ENCODE peak calls at places on chromosomes 12 and 14, in four cellular contexts. Z is Calu3, T is H1, J is cardiac fibroblast. U is an unnamed sample.

GRCh38 chr14:64966976-64967375 is 5.2 kb downstream of the RAB15 start:
- DNase-seq in J (no peak), T (no peak), Z (peak; percentile 78), U (no peak)

GRCh38 chr12:57846285-57846576 is 298 bp downstream of the CTDSP2 start:
- DNase-seq in T (no peak), J (no peak), Z (no peak), U (peak; percentile 60)

GRCh38 chr12:128387811-128388422 is 120.9 kb downstream of the TMEM132C start:
- DNase-seq in J (peak; percentile 12), Z (peak; percentile 2), T (peak; percentile 60), U (no peak)

GRCh38 chr14:90580381-90581335 is 183.8 kb downstream of the CALM1 start:
- DNase-seq in T (no peak), Z (no peak), J (no peak), U (no peak)

GRCh38 chr14:93997082-93997481 is at the start of gene CCDC197:
- DNase-seq in T (no peak), J (no peak), Z (peak; percentile 19), U (peak; percentile 15)

GRCh38 chr12:105204916-105205315 is 31.1 kb downstream of the APPL2 start:
- DNase-seq in Z (no peak), J (peak; percentile 55), T (no peak), U (no peak)

GRCh38 chr12:102478416-102479098 is 1.8 kb downstream of the IGF1 start:
- DNase-seq in Z (no peak), T (no peak), J (no peak), U (no peak)

GRCh38 chr12:17592472-17592871 is 497.5 kb downstream of the RERGL start:
- DNase-seq in J (no peak), Z (no peak), T (no peak), U (no peak)

GRCh38 chr14:95196268-95196667 is 38.9 kb upstream of the DICER1 start:
- DNase-seq in J (no peak), Z (no peak), T (no peak), U (peak; percentile 4)

GRCh38 chr14:32203928-32204357 is 874 bp upstream of the RNU6-8 start:
- DNase-seq in J (peak; percentile 3), T (no peak), Z (peak; percentile 6), U (no peak)

GRCh38 chr14:50622978-50623377 is 45.1 kb downstream of the SAV1 start:
- DNase-seq in J (no peak), T (no peak), Z (no peak), U (no peak)

GRCh38 chr12:89733579-89734201 is 25.1 kb upstream of the ATP2B1 start:
- DNase-seq in J (peak; percentile 84), Z (no peak), T (no peak), U (peak; percentile 86)

GRCh38 chr14:104109121-104109541 is 23.6 kb downstream of the ASPG start:
- DNase-seq in J (no peak), T (no peak), Z (no peak), U (no peak)

GRCh38 chr12:79615596-79616560 is 74.9 kb downstream of the PAWR start:
- DNase-seq in T (no peak), Z (no peak), J (no peak), U (no peak)

GRCh38 chr14:90111895-90112534 is 50.2 kb downstream of the KCNK13 start:
- DNase-seq in Z (no peak), J (no peak), T (no peak), U (peak; percentile 49)

GRCh38 chr14:96231731-96232130 is 24.3 kb upstream of the BDKRB1 start:
- DNase-seq in Z (no peak), T (no peak), J (no peak), U (no peak)

GRCh38 chr12:50637870-50638481 is 125.9 kb upstream of the ATF1 start:
- DNase-seq in Z (no peak), T (no peak), J (peak; percentile 74), U (peak; percentile 36)

GRCh38 chr12:111624540-111624939 is 25.4 kb upstream of the ATXN2 start:
- DNase-seq in Z (peak; percentile 74), T (no peak), J (no peak), U (peak; percentile 65)

GRCh38 chr12:110039085-110039807 is 9.1 kb downstream of the C12orf76 start:
- DNase-seq in T (no peak), J (peak; percentile 88), Z (peak; percentile 62), U (peak; percentile 88)

GRCh38 chr12:12835378-12836145 is 22.4 kb downstream of the DDX47 start:
- DNase-seq in J (no peak), T (no peak), Z (peak; percentile 71), U (peak; percentile 91)

GRCh38 chr14:54784657-54785056 is 118.0 kb downstream of the GCH1 start:
- DNase-seq in T (no peak), Z (no peak), J (no peak), U (no peak)

GRCh38 chr14:82999802-83000201 is 1466.1 kb upstream of the SEL1L start:
- DNase-seq in J (no peak), Z (no peak), T (peak; percentile 2), U (peak; percentile 41)

GRCh38 chr12:119843100-119843499 is 34.0 kb downstream of the CIT start:
- DNase-seq in T (no peak), Z (no peak), J (peak; percentile 78), U (peak; percentile 82)

GRCh38 chr12:69397978-69398377 is 38.4 kb downstream of the YEATS4 start:
- DNase-seq in Z (no peak), T (no peak), J (peak; percentile 67), U (no peak)

GRCh38 chr12:111643428-111643826 is 42.3 kb downstream of the BRAP start:
- DNase-seq in Z (no peak), J (peak; percentile 81), T (no peak), U (no peak)

GRCh38 chr14:96205059-96205993 is 687 bp downstream of the BDKRB2 start:
- DNase-seq in T (no peak), Z (no peak), J (no peak), U (peak; percentile 56)

GRCh38 chr12:82687020-82687951 is 580 bp downstream of the TMTC2 start:
- DNase-seq in J (peak; percentile 31), Z (peak; percentile 77), T (no peak), U (peak; percentile 71)

GRCh38 chr12:68675098-68675842 is 11.5 kb upstream of the NUP107 start:
- DNase-seq in J (no peak), Z (no peak), T (no peak), U (no peak)

GRCh38 chr12:107670999-107671643 is 14.5 kb upstream of the PWP1 start:
- DNase-seq in Z (peak; percentile 38), J (peak; percentile 22), T (peak; percentile 43), U (peak; percentile 60)

GRCh38 chr12:3200779-3201738 is 123.9 kb downstream of the TSPAN9 start:
- DNase-seq in J (no peak), T (no peak), Z (no peak), U (no peak)

GRCh38 chr14:104171948-104172347 is 33.6 kb downstream of the KIF26A start:
- DNase-seq in Z (no peak), T (no peak), J (no peak), U (no peak)

GRCh38 chr12:49784756-49785409 is 43.3 kb downstream of the NCKAP5L start:
- DNase-seq in J (peak; percentile 37), T (no peak), Z (no peak), U (peak; percentile 18)

GRCh38 chr12:23356927-23357708 is 592.4 kb downstream of the SOX5 start:
- DNase-seq in T (no peak), Z (no peak), J (no peak), U (no peak)

GRCh38 chr12:23055004-23055403 is 430.0 kb downstream of the ETNK1 start:
- DNase-seq in Z (peak; percentile 76), T (peak; percentile 38), J (peak; percentile 3), U (peak; percentile 69)

GRCh38 chr12:79841248-79841877 is 93.5 kb downstream of the PPP1R12A start:
- DNase-seq in Z (no peak), J (peak; percentile 20), T (no peak), U (no peak)

GRCh38 chr12:114241973-114242434 is 163.9 kb downstream of the TBX5 start:
- DNase-seq in Z (no peak), J (no peak), T (no peak), U (no peak)

GRCh38 chr14:24310387-24310665 is 386 bp downstream of the LTB4R2 start:
- DNase-seq in T (no peak), J (no peak), Z (no peak), U (no peak)

GRCh38 chr14:24312736-24313507 is 1.6 kb downstream of the LTB4R start:
- DNase-seq in J (peak; percentile 35), T (no peak), Z (no peak), U (no peak)

GRCh38 chr14:24309538-24310386 is at the start of gene LTB4R2:
- DNase-seq in J (no peak), Z (no peak), T (no peak), U (peak; percentile 85)

GRCh38 chr14:24311837-24312615 is 724 bp downstream of the LTB4R start:
- DNase-seq in T (no peak), J (peak; percentile 54), Z (no peak), U (peak; percentile 78)

GRCh38 chr14:24310666-24311604 is at the start of gene LTB4R:
- DNase-seq in T (no peak), Z (no peak), J (peak; percentile 85), U (peak; percentile 72)
- TF ChIP-seq CTCF in T (no peak), Z (no peak), J (no peak), U (peak; percentile 19)

GRCh38 chr14:30521899-30522736 is 36.8 kb upstream of the G2E3 start:
- DNase-seq in T (no peak), Z (no peak), J (peak; percentile 65), U (peak; percentile 61)

GRCh38 chr14:30518867-30519266 is 40.1 kb upstream of the G2E3 start:
- DNase-seq in T (no peak), J (no peak), Z (no peak), U (no peak)

GRCh38 chr14:30525833-30526232 is 33.1 kb upstream of the G2E3 start:
- DNase-seq in T (no peak), J (peak; percentile 3), Z (no peak), U (peak; percentile 49)

GRCh38 chr14:30519961-30520360 is 39.0 kb upstream of the G2E3 start:
- DNase-seq in J (no peak), Z (no peak), T (no peak), U (no peak)
- TF ChIP-seq CTCF in J (no peak), Z (no peak), T (no peak), U (no peak)

DNA sequence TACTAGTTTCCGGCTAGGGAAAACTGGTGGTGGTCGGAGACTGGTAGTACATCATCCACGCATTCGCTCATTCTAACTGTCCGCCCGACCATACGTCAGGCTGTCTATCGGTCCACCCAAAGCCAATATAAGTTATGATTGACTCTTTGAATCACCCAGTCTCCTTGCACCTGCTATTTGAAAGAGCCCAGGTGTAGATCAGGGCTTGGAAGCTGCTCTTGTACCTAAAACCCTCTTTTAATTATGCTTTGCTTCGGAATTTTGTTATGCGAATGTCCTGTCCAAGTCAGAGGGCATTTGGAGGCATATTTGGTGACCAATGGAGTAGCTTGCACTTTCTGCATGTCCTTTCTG is 5.7 kb upstream of the NKX2-1 start:
- DNase-seq in J (no peak), T (no peak), Z (no peak), U (no peak)
- TF ChIP-seq CTCF in J (no peak), T (no peak), Z (no peak), U (no peak)

DNA sequence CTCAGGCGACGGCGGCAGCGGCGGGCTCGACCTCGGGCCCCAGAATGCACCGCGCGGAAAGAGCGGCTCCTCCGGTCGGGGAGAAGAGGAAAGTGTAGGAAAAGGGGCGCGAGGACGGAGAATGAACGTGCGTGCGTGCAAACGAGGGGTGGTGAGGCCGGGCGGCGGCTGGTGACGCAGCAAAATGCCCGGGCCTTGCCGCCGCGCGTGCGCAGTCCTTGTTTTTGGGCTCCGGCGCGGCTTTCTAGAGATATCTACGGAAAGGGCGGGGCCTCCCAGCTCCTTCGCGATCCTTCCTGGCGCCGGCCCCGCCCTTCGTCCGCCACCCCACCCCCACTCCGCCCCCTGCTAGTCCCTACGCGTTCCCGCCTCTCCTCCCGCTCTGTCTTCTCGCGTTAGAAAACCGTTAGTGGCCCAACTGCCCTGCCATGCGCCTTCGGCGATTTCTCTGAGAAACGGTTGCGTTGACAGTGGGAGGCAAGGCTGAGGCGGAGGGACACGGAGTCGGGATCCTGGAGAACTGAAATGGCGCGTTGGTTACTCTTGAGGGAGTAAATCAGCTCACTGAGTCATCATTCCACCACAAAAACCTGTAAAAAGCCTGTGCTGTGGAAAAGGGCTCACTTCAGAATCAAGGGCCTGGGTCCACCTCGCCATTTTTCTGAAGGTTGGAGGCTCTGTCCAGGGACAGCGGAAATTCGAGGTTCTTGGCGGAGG is at the start of gene PTGES3:
- DNase-seq in T (peak; percentile 94), Z (peak; percentile 99), J (peak; percentile 99), U (peak; percentile 99)
- TF ChIP-seq CTCF in T (no peak), Z (no peak), J (no peak), U (no peak)